ENCODE peak calls at places on chromosomes 6 and 20, in eight cellular contexts. M, X, U, V, O, C, I and G are unnamed samples.

GRCh38 chr6:154319231-154319858 is 37.3 kb downstream of the IPCEF1 start:
- DNase-seq in M (no peak), X (no peak), U (no peak), V (no peak), O (no peak), C (peak), I (peak), G (peak)

GRCh38 chr6:235763-236360 is 56.4 kb upstream of the DUSP22 start:
- DNase-seq in M (no peak), X (peak), U (no peak), V (no peak), O (peak), C (peak), I (peak), G (peak)

GRCh38 chr20:45052698-45053440 is 48.1 kb downstream of the KCNS1 start:
- DNase-seq in M (no peak), X (no peak), U (no peak), V (no peak), O (peak), C (peak), I (peak), G (peak)

GRCh38 chr6:109477725-109478124 is 5.3 kb downstream of the ZBTB24 start:
- DNase-seq in M (no peak), X (no peak), U (no peak), V (no peak), O (no peak), C (no peak), I (no peak), G (no peak)

GRCh38 chr6:101113468-101114260 is 232.5 kb upstream of the ASCC3 start:
- DNase-seq in M (no peak), X (no peak), U (no peak), V (no peak), O (no peak), C (no peak), I (no peak), G (no peak)

GRCh38 chr6:17971128-17972073 is 16.0 kb downstream of the KIF13A start:
- DNase-seq in M (no peak), X (no peak), U (no peak), V (no peak), O (no peak), C (peak), I (peak), G (peak)

GRCh38 chr6:148593130-148593812 is 153.6 kb upstream of the UST start:
- DNase-seq in M (no peak), X (no peak), U (no peak), V (no peak), O (no peak), C (peak), I (peak), G (peak)

GRCh38 chr20:24615353-24615752 is 145.9 kb downstream of the SYNDIG1 start:
- DNase-seq in M (no peak), X (no peak), U (no peak), V (no peak), O (no peak), C (no peak), I (no peak), G (no peak)

GRCh38 chr6:31575335-31575901 is at the start of gene TNF:
- DNase-seq in M (peak), X (peak), U (no peak), V (no peak), O (no peak), C (no peak), I (no peak), G (peak)

GRCh38 chr20:3728354-3728753 is 4.1 kb upstream of the HSPA12B start:
- DNase-seq in M (no peak), X (no peak), U (no peak), V (no peak), O (no peak), C (no peak), I (no peak), G (no peak)

GRCh38 chr6:36066817-36067216 is 39.2 kb downstream of the MAPK14 start:
- DNase-seq in M (no peak), X (no peak), U (no peak), V (no peak), O (no peak), C (no peak), I (no peak), G (no peak)

GRCh38 chr6:145457556-145457955 is 277.8 kb downstream of the EPM2A start:
- DNase-seq in M (no peak), X (no peak), U (no peak), V (no peak), O (no peak), C (no peak), I (no peak), G (no peak)

GRCh38 chr20:35248641-35249475 is 22.4 kb downstream of the MMP24 start:
- DNase-seq in M (no peak), X (no peak), U (no peak), V (no peak), O (no peak), C (no peak), I (no peak), G (no peak)

GRCh38 chr6:155955038-155955437 is 499.4 kb upstream of the NOX3 start:
- DNase-seq in M (no peak), X (no peak), U (no peak), V (no peak), O (no peak), C (no peak), I (no peak), G (no peak)

GRCh38 chr20:60136640-60137411 is 178.6 kb downstream of the CDH26 start:
- DNase-seq in M (no peak), X (no peak), U (no peak), V (no peak), O (no peak), C (no peak), I (no peak), G (no peak)

GRCh38 chr6:11938285-11938890 is 73.7 kb upstream of the HIVEP1 start:
- DNase-seq in M (no peak), X (no peak), U (no peak), V (no peak), O (no peak), C (no peak), I (no peak), G (peak)

GRCh38 chr6:24215068-24215467 is 89.1 kb downstream of the NRSN1 start:
- DNase-seq in M (no peak), X (no peak), U (no peak), V (no peak), O (no peak), C (no peak), I (no peak), G (no peak)

GRCh38 chr6:128131566-128131965 is 230.7 kb upstream of the THEMIS start:
- DNase-seq in M (no peak), X (no peak), U (no peak), V (no peak), O (no peak), C (peak), I (peak), G (peak)

GRCh38 chr6:93571341-93571740 is 152.0 kb upstream of the EPHA7 start:
- DNase-seq in M (no peak), X (no peak), U (no peak), V (no peak), O (no peak), C (no peak), I (no peak), G (no peak)

GRCh38 chr20:31923388-31924271 is 28.2 kb downstream of the PDRG1 start:
- DNase-seq in M (no peak), X (peak), U (no peak), V (no peak), O (no peak), C (no peak), I (peak), G (no peak)

GRCh38 chr6:116385462-116385807 is 14.7 kb downstream of the DSE start:
- DNase-seq in M (no peak), X (no peak), U (no peak), V (no peak), O (peak), C (peak), I (peak), G (peak)